ENCODE peak calls at places on chromosome 20, in ten cellular contexts. One of them, this sample, is unnamed.

GRCh38 chr20:56273491-56273890 is 25.0 kb downstream of the MC3R start:
- DNase-seq in coronary artery: no peak
- DNase-seq in kidney: no peak
- DNase-seq in naive thymus-derived CD4-positive, alpha-beta T cell: no peak
- DNase-seq in AG04450: no peak
- DNase-seq in cardiac muscle cell: no peak
- DNase-seq in PC-3: no peak
- DNase-seq in CD4-positive, alpha-beta T cell: no peak
- DNase-seq in CD8-positive, alpha-beta memory T cell: no peak
- DNase-seq in left ventricle myocardium inferior: no peak
- DNase-seq in this sample: no peak

GRCh38 chr20:51871943-51872342 is 69.6 kb upstream of the SALL4 start:
- DNase-seq in coronary artery: no peak
- DNase-seq in cardiac muscle cell: no peak
- DNase-seq in CD4-positive, alpha-beta T cell: no peak
- DNase-seq in AG04450: no peak
- DNase-seq in left ventricle myocardium inferior: no peak
- DNase-seq in naive thymus-derived CD4-positive, alpha-beta T cell: no peak
- DNase-seq in PC-3: peak; percentile 64
- DNase-seq in CD8-positive, alpha-beta memory T cell: no peak
- DNase-seq in kidney: no peak
- DNase-seq in this sample: peak; percentile 20

GRCh38 chr20:20953738-20954657 is 152.2 kb downstream of the LINC00237 start:
- DNase-seq in AG04450: no peak
- DNase-seq in coronary artery: no peak
- DNase-seq in kidney: no peak
- DNase-seq in CD4-positive, alpha-beta T cell: no peak
- DNase-seq in CD8-positive, alpha-beta memory T cell: no peak
- DNase-seq in naive thymus-derived CD4-positive, alpha-beta T cell: no peak
- DNase-seq in cardiac muscle cell: no peak
- DNase-seq in left ventricle myocardium inferior: no peak
- DNase-seq in PC-3: no peak
- DNase-seq in this sample: no peak

GRCh38 chr20:25340380-25340779 is 50.3 kb downstream of the ABHD12 start:
- DNase-seq in coronary artery: no peak
- DNase-seq in cardiac muscle cell: no peak
- DNase-seq in CD4-positive, alpha-beta T cell: no peak
- DNase-seq in AG04450: no peak
- DNase-seq in CD8-positive, alpha-beta memory T cell: no peak
- DNase-seq in kidney: no peak
- DNase-seq in PC-3: no peak
- DNase-seq in left ventricle myocardium inferior: no peak
- DNase-seq in naive thymus-derived CD4-positive, alpha-beta T cell: no peak
- DNase-seq in this sample: no peak

GRCh38 chr20:22807045-22807444 is 222.7 kb upstream of the FOXA2 start:
- DNase-seq in AG04450: no peak
- DNase-seq in naive thymus-derived CD4-positive, alpha-beta T cell: no peak
- DNase-seq in CD8-positive, alpha-beta memory T cell: no peak
- DNase-seq in coronary artery: no peak
- DNase-seq in cardiac muscle cell: no peak
- DNase-seq in left ventricle myocardium inferior: no peak
- DNase-seq in PC-3: peak; percentile 72
- DNase-seq in kidney: no peak
- DNase-seq in CD4-positive, alpha-beta T cell: no peak
- DNase-seq in this sample: no peak

GRCh38 chr20:38893485-38894090 is 32.6 kb upstream of the FAM83D start:
- DNase-seq in CD4-positive, alpha-beta T cell: peak; percentile 75
- DNase-seq in coronary artery: no peak
- DNase-seq in left ventricle myocardium inferior: peak; percentile 67
- DNase-seq in PC-3: peak; percentile 75
- DNase-seq in CD8-positive, alpha-beta memory T cell: peak; percentile 85
- DNase-seq in AG04450: no peak
- DNase-seq in cardiac muscle cell: peak; percentile 51
- DNase-seq in naive thymus-derived CD4-positive, alpha-beta T cell: peak; percentile 79
- DNase-seq in kidney: peak; percentile 88
- DNase-seq in this sample: no peak

GRCh38 chr20:44736170-44737021 is 9.3 kb upstream of the KCNK15 start:
- DNase-seq in coronary artery: no peak
- DNase-seq in CD8-positive, alpha-beta memory T cell: no peak
- DNase-seq in AG04450: no peak
- DNase-seq in naive thymus-derived CD4-positive, alpha-beta T cell: peak; percentile 38
- DNase-seq in PC-3: peak; percentile 60
- DNase-seq in cardiac muscle cell: peak; percentile 92
- DNase-seq in kidney: peak; percentile 42
- DNase-seq in left ventricle myocardium inferior: no peak
- DNase-seq in CD4-positive, alpha-beta T cell: no peak
- DNase-seq in this sample: no peak

GRCh38 chr20:35039146-35039545 is 53.5 kb downstream of the TRPC4AP start:
- DNase-seq in left ventricle myocardium inferior: no peak
- DNase-seq in kidney: no peak
- DNase-seq in CD8-positive, alpha-beta memory T cell: no peak
- DNase-seq in naive thymus-derived CD4-positive, alpha-beta T cell: no peak
- DNase-seq in AG04450: no peak
- DNase-seq in PC-3: peak; percentile 87
- DNase-seq in CD4-positive, alpha-beta T cell: no peak
- DNase-seq in cardiac muscle cell: no peak
- DNase-seq in coronary artery: no peak
- DNase-seq in this sample: peak; percentile 57

GRCh38 chr20:33005132-33005566 is 916 bp upstream of the SUN5 start:
- DNase-seq in coronary artery: no peak
- DNase-seq in CD8-positive, alpha-beta memory T cell: no peak
- DNase-seq in AG04450: no peak
- DNase-seq in PC-3: peak; percentile 59
- DNase-seq in cardiac muscle cell: peak; percentile 7
- DNase-seq in naive thymus-derived CD4-positive, alpha-beta T cell: peak; percentile 41
- DNase-seq in kidney: no peak
- DNase-seq in left ventricle myocardium inferior: no peak
- DNase-seq in CD4-positive, alpha-beta T cell: no peak
- DNase-seq in this sample: no peak

GRCh38 chr20:32920066-32920465 is 61.3 kb downstream of the EFCAB8 start:
- DNase-seq in cardiac muscle cell: no peak
- DNase-seq in CD4-positive, alpha-beta T cell: no peak
- DNase-seq in coronary artery: no peak
- DNase-seq in left ventricle myocardium inferior: no peak
- DNase-seq in AG04450: no peak
- DNase-seq in CD8-positive, alpha-beta memory T cell: no peak
- DNase-seq in PC-3: no peak
- DNase-seq in naive thymus-derived CD4-positive, alpha-beta T cell: no peak
- DNase-seq in kidney: no peak
- DNase-seq in this sample: no peak

GRCh38 chr20:63835031-63835858 is 4.2 kb upstream of the ZBTB46 start:
- DNase-seq in coronary artery: peak; percentile 90
- DNase-seq in naive thymus-derived CD4-positive, alpha-beta T cell: no peak
- DNase-seq in CD8-positive, alpha-beta memory T cell: no peak
- DNase-seq in AG04450: peak; percentile 96
- DNase-seq in left ventricle myocardium inferior: peak; percentile 86
- DNase-seq in kidney: peak; percentile 97
- DNase-seq in PC-3: peak; percentile 91
- DNase-seq in CD4-positive, alpha-beta T cell: no peak
- DNase-seq in cardiac muscle cell: peak; percentile 99
- DNase-seq in this sample: peak; percentile 84

GRCh38 chr20:51335329-51335841 is 207.1 kb downstream of the NFATC2 start:
- DNase-seq in coronary artery: no peak
- DNase-seq in AG04450: peak; percentile 98
- DNase-seq in naive thymus-derived CD4-positive, alpha-beta T cell: no peak
- DNase-seq in kidney: no peak
- DNase-seq in cardiac muscle cell: peak; percentile 93
- DNase-seq in CD4-positive, alpha-beta T cell: no peak
- DNase-seq in CD8-positive, alpha-beta memory T cell: no peak
- DNase-seq in left ventricle myocardium inferior: no peak
- DNase-seq in PC-3: peak; percentile 98
- DNase-seq in this sample: peak; percentile 75

DNA sequence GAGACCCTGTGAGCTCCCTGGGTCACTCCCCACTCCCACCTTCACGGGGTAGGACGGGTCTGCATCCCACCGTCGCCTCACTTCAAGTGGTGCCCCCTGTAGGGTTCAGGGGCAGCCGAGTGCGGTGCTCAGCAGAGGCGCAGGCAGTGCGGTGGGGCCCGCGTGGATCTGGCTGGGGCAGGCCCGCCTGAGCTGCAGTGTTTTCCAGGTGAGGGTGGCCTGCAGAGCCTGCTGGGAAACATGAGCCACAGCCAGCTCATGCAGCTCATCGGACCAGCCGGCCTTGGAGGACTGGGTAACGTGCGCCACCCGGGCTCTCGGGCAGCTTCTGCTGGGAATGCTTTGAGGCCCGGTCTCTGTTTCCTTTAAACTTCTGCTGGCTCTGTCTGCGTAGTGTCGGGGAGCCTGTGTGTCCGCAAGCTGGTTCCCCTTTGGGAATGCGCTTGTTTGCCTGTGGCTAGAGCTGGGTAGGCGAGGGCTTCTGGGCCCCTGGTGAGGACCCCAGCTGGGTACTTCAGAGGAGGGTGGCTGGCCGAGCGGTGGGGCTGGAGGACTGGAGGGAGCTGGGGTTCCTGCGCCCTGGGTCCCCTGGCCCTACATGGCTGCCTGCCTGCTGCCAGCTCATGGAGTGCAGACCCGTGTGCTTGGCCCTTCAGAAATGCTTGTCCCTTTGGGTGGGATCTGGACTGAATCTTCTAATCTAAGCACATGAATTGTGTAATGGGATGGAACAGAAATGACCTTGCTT is 3.8 kb downstream of the ADRM1 start:
- DNase-seq in PC-3: no peak
- DNase-seq in AG04450: no peak
- DNase-seq in cardiac muscle cell: no peak
- DNase-seq in coronary artery: no peak
- DNase-seq in kidney: no peak
- DNase-seq in naive thymus-derived CD4-positive, alpha-beta T cell: no peak
- DNase-seq in CD8-positive, alpha-beta memory T cell: no peak
- DNase-seq in CD4-positive, alpha-beta T cell: no peak
- DNase-seq in left ventricle myocardium inferior: no peak
- DNase-seq in this sample: no peak
- H3K27ac ChIP-seq in PC-3: peak overlapping the region; percentile 16
- H3K27ac ChIP-seq in AG04450: no peak overlapping the region
- H3K27ac ChIP-seq in cardiac muscle cell: peak overlapping the region; percentile 17
- H3K27ac ChIP-seq in coronary artery: no peak overlapping the region
- H3K27ac ChIP-seq in kidney: no peak overlapping the region
- H3K27ac ChIP-seq in naive thymus-derived CD4-positive, alpha-beta T cell: no peak overlapping the region
- H3K27ac ChIP-seq in CD8-positive, alpha-beta memory T cell: no peak overlapping the region
- H3K27ac ChIP-seq in CD4-positive, alpha-beta T cell: no peak overlapping the region
- H3K27ac ChIP-seq in left ventricle myocardium inferior: no peak overlapping the region
- H3K27ac ChIP-seq in this sample: peak overlapping the region; percentile 83

GRCh38 chr20:12311102-12311865 is 393.6 kb downstream of the BTBD3 start:
- DNase-seq in left ventricle myocardium inferior: no peak
- DNase-seq in naive thymus-derived CD4-positive, alpha-beta T cell: no peak
- DNase-seq in CD4-positive, alpha-beta T cell: no peak
- DNase-seq in AG04450: no peak
- DNase-seq in cardiac muscle cell: no peak
- DNase-seq in coronary artery: no peak
- DNase-seq in CD8-positive, alpha-beta memory T cell: no peak
- DNase-seq in PC-3: no peak
- DNase-seq in kidney: no peak
- DNase-seq in this sample: no peak
- H3K27ac ChIP-seq in left ventricle myocardium inferior: no peak overlapping the region
- H3K27ac ChIP-seq in naive thymus-derived CD4-positive, alpha-beta T cell: no peak overlapping the region
- H3K27ac ChIP-seq in CD4-positive, alpha-beta T cell: no peak overlapping the region
- H3K27ac ChIP-seq in AG04450: no peak overlapping the region
- H3K27ac ChIP-seq in cardiac muscle cell: no peak overlapping the region
- H3K27ac ChIP-seq in coronary artery: no peak overlapping the region
- H3K27ac ChIP-seq in CD8-positive, alpha-beta memory T cell: no peak overlapping the region
- H3K27ac ChIP-seq in PC-3: no peak overlapping the region
- H3K27ac ChIP-seq in kidney: no peak overlapping the region
- H3K27ac ChIP-seq in this sample: no peak overlapping the region

GRCh38 chr20:31547017-31547675 is 32.9 kb downstream of the HM13 start:
- DNase-seq in left ventricle myocardium inferior: peak; percentile 85
- DNase-seq in coronary artery: peak; percentile 85
- DNase-seq in PC-3: peak; percentile 89
- DNase-seq in cardiac muscle cell: peak; percentile 93
- DNase-seq in CD8-positive, alpha-beta memory T cell: peak; percentile 86
- DNase-seq in AG04450: peak; percentile 65
- DNase-seq in CD4-positive, alpha-beta T cell: peak; percentile 61
- DNase-seq in naive thymus-derived CD4-positive, alpha-beta T cell: peak; percentile 80
- DNase-seq in kidney: peak; percentile 93
- DNase-seq in this sample: peak; percentile 44

GRCh38 chr20:31544600-31544999 is 30.4 kb downstream of the HM13 start:
- DNase-seq in PC-3: no peak
- DNase-seq in naive thymus-derived CD4-positive, alpha-beta T cell: no peak
- DNase-seq in CD8-positive, alpha-beta memory T cell: no peak
- DNase-seq in cardiac muscle cell: no peak
- DNase-seq in coronary artery: no peak
- DNase-seq in AG04450: no peak
- DNase-seq in CD4-positive, alpha-beta T cell: no peak
- DNase-seq in left ventricle myocardium inferior: no peak
- DNase-seq in kidney: no peak
- DNase-seq in this sample: no peak

GRCh38 chr20:31542963-31543362 is 28.7 kb downstream of the HM13 start:
- DNase-seq in left ventricle myocardium inferior: no peak
- DNase-seq in PC-3: no peak
- DNase-seq in CD8-positive, alpha-beta memory T cell: no peak
- DNase-seq in kidney: no peak
- DNase-seq in cardiac muscle cell: no peak
- DNase-seq in naive thymus-derived CD4-positive, alpha-beta T cell: no peak
- DNase-seq in AG04450: no peak
- DNase-seq in coronary artery: no peak
- DNase-seq in CD4-positive, alpha-beta T cell: no peak
- DNase-seq in this sample: no peak

GRCh38 chr20:31542201-31542842 is 28.1 kb downstream of the HM13 start:
- DNase-seq in left ventricle myocardium inferior: no peak
- DNase-seq in AG04450: no peak
- DNase-seq in CD4-positive, alpha-beta T cell: no peak
- DNase-seq in naive thymus-derived CD4-positive, alpha-beta T cell: no peak
- DNase-seq in coronary artery: no peak
- DNase-seq in cardiac muscle cell: no peak
- DNase-seq in kidney: peak; percentile 44
- DNase-seq in PC-3: peak; percentile 42
- DNase-seq in CD8-positive, alpha-beta memory T cell: no peak
- DNase-seq in this sample: no peak

GRCh38 chr20:31543966-31544598 is 29.8 kb downstream of the HM13 start:
- DNase-seq in naive thymus-derived CD4-positive, alpha-beta T cell: no peak
- DNase-seq in AG04450: peak; percentile 92
- DNase-seq in left ventricle myocardium inferior: no peak
- DNase-seq in CD8-positive, alpha-beta memory T cell: no peak
- DNase-seq in CD4-positive, alpha-beta T cell: no peak
- DNase-seq in coronary artery: no peak
- DNase-seq in cardiac muscle cell: peak; percentile 92
- DNase-seq in kidney: peak; percentile 49
- DNase-seq in PC-3: peak; percentile 62
- DNase-seq in this sample: peak; percentile 48
- H3K27ac ChIP-seq in naive thymus-derived CD4-positive, alpha-beta T cell: no peak overlapping the region
- H3K27ac ChIP-seq in AG04450: peak overlapping the region; percentile 98
- H3K27ac ChIP-seq in left ventricle myocardium inferior: peak overlapping the region; percentile 33
- H3K27ac ChIP-seq in CD8-positive, alpha-beta memory T cell: no peak overlapping the region
- H3K27ac ChIP-seq in CD4-positive, alpha-beta T cell: no peak overlapping the region
- H3K27ac ChIP-seq in coronary artery: peak overlapping the region; percentile 72
- H3K27ac ChIP-seq in cardiac muscle cell: no peak overlapping the region
- H3K27ac ChIP-seq in kidney: peak overlapping the region; percentile 15
- H3K27ac ChIP-seq in PC-3: peak overlapping the region; percentile 16
- H3K27ac ChIP-seq in this sample: peak overlapping the region; percentile 89

DNA sequence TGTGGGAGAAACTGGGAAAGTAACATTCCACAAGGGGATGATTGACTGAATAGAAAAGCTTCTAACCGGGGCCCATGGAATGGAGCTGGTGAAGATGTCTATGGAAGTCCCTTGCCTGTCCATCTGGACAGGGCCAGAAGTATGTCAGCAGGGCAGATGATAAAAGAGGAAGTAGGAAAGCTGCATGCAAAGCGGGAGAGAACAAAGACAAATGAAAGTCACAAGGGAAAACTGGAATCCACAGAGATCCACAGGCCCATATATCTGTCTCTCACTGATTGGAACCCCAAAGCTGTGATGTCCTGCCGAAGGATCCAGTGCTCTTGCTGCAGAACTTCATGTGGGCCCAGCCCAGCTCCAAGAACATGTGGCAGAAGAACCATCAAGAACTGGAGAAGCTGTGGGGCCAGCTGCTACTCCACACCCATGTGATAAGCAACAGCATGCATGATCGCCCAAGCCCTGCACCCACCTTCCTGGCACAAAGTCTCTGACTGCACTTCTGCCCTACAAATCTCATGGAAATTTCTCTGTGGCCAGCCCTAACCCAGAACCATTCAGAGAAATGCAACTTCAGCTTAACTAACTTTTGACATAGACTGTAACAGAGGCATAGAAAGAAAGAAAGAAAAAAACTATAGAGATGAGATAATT is 716.0 kb downstream of the KIF16B start:
- DNase-seq in PC-3: no peak
- DNase-seq in AG04450: no peak
- DNase-seq in cardiac muscle cell: no peak
- DNase-seq in kidney: no peak
- DNase-seq in left ventricle myocardium inferior: no peak
- DNase-seq in naive thymus-derived CD4-positive, alpha-beta T cell: no peak
- DNase-seq in CD4-positive, alpha-beta T cell: no peak
- DNase-seq in coronary artery: no peak
- DNase-seq in CD8-positive, alpha-beta memory T cell: no peak
- DNase-seq in this sample: no peak
- H3K27ac ChIP-seq in PC-3: no peak overlapping the region
- H3K27ac ChIP-seq in AG04450: no peak overlapping the region
- H3K27ac ChIP-seq in cardiac muscle cell: no peak overlapping the region
- H3K27ac ChIP-seq in kidney: no peak overlapping the region
- H3K27ac ChIP-seq in left ventricle myocardium inferior: no peak overlapping the region
- H3K27ac ChIP-seq in naive thymus-derived CD4-positive, alpha-beta T cell: no peak overlapping the region
- H3K27ac ChIP-seq in CD4-positive, alpha-beta T cell: no peak overlapping the region
- H3K27ac ChIP-seq in coronary artery: no peak overlapping the region
- H3K27ac ChIP-seq in CD8-positive, alpha-beta memory T cell: no peak overlapping the region
- H3K27ac ChIP-seq in this sample: no peak overlapping the region